ENCODE peak calls at places on chromosomes 12 and 14, in seven cellular contexts. M is HCT116, E is Panc1, R is HepG2, J is GM12878, P is K562, A is SK-N-SH. F is an unnamed sample.

GRCh38 chr12:71958457-71958856 is 19.8 kb downstream of the TPH2 start:
- DNase-seq in R (no peak), J (no peak), E (no peak), A (no peak), P (no peak), M (no peak), F (no peak)

GRCh38 chr12:21509768-21510167 is 8.2 kb downstream of the GOLT1B start:
- DNase-seq in P (no peak), A (no peak), E (no peak), M (no peak), R (no peak), J (peak), F (no peak)

GRCh38 chr14:61537567-61538463 is 157.5 kb upstream of the HIF1A start:
- DNase-seq in J (no peak), E (no peak), P (peak), M (peak), A (no peak), R (peak), F (no peak)

GRCh38 chr12:127328867-127329266 is 938.1 kb upstream of the TMEM132C start:
- DNase-seq in A (no peak), E (no peak), M (no peak), R (no peak), J (no peak), P (no peak), F (no peak)

GRCh38 chr12:537772-538171 is 78.0 kb downstream of the B4GALNT3 start:
- DNase-seq in E (no peak), R (no peak), P (no peak), A (no peak), J (no peak), M (peak), F (no peak)

GRCh38 chr12:7460375-7461259 is 16.7 kb upstream of the CD163L1 start:
- DNase-seq in J (no peak), R (peak), E (peak), M (peak), A (peak), P (peak), F (peak)

GRCh38 chr14:52365071-52365470 is 51.0 kb downstream of the PTGER2 start:
- DNase-seq in J (no peak), R (no peak), P (no peak), E (no peak), A (no peak), M (no peak), F (no peak)

GRCh38 chr12:47411961-47412360 is 293.9 kb downstream of the RPAP3 start:
- DNase-seq in P (no peak), E (no peak), R (no peak), M (no peak), A (no peak), J (no peak), F (no peak)

GRCh38 chr12:52055781-52056711 is 4.8 kb downstream of the NR4A1 start:
- DNase-seq in M (no peak), E (no peak), J (no peak), P (no peak), A (no peak), R (no peak), F (no peak)

GRCh38 chr14:81247271-81247766 is 26.6 kb upstream of the GTF2A1 start:
- DNase-seq in J (no peak), E (no peak), A (no peak), P (no peak), M (no peak), R (no peak), F (no peak)

GRCh38 chr12:8078400-8078799 is 3.7 kb upstream of the NECAP1 start:
- DNase-seq in P (peak), E (no peak), A (peak), M (peak), R (no peak), J (no peak), F (no peak)

GRCh38 chr14:76961631-76962302 is 66.7 kb downstream of the IRF2BPL start:
- DNase-seq in R (peak), A (no peak), J (peak), M (peak), P (peak), E (no peak), F (peak)

GRCh38 chr14:64502476-64503183 is 1.0 kb downstream of the ZBTB25 start:
- DNase-seq in M (no peak), R (no peak), E (no peak), P (no peak), A (no peak), J (no peak), F (no peak)

GRCh38 chr12:92271341-92271740 is 125.7 kb upstream of the BTG1 start:
- DNase-seq in E (no peak), P (no peak), J (no peak), A (no peak), R (no peak), M (no peak), F (no peak)

GRCh38 chr12:56634837-56635538 is 4.9 kb upstream of the BAZ2A start:
- DNase-seq in R (peak), M (peak), J (no peak), A (peak), P (peak), E (peak), F (peak)

GRCh38 chr12:90174198-90174510 is 465.5 kb upstream of the ATP2B1 start:
- DNase-seq in A (no peak), E (no peak), J (peak), M (peak), P (no peak), R (no peak), F (no peak)

GRCh38 chr12:10042167-10042566 is 11.7 kb downstream of the CLEC9A start:
- DNase-seq in P (no peak), A (no peak), M (no peak), R (no peak), J (no peak), E (no peak), F (no peak)

GRCh38 chr12:76909290-76909689 is 30.5 kb upstream of the CSRP2 start:
- DNase-seq in J (no peak), M (no peak), E (no peak), P (no peak), A (no peak), R (no peak), F (no peak)

GRCh38 chr14:101791919-101792572 is 30.5 kb downstream of the PPP2R5C start:
- DNase-seq in R (no peak), J (no peak), M (no peak), E (no peak), A (no peak), P (no peak), F (no peak)

GRCh38 chr12:89825591-89826449 is 117.2 kb upstream of the ATP2B1 start:
- DNase-seq in P (peak), R (no peak), M (peak), E (no peak), A (peak), J (peak), F (no peak)

GRCh38 chr12:120874547-120875245 is 29.5 kb downstream of the SPPL3 start:
- DNase-seq in P (no peak), R (no peak), J (no peak), M (no peak), E (no peak), A (no peak), F (no peak)

DNA sequence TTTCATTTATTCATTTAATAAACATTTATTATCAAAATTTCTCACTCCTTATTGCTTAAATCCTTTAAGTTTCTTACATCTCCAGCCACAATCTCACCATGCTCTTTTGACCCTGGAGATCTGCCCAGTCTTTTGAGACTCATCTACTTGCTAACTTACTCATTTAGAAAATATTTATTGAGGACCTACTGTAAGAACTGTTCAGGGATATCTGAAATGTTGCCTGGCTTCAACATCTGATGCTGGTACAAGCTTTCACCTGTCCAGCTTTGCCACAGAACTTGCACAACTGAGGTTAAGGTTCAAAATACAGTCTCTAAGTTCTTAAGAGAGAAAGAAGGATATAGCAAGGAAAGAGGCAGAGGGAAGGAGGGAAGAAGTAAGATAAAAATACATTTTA is 17.5 kb upstream of the GXYLT1 start:
- DNase-seq in R (no peak), E (no peak), A (no peak), P (no peak), M (no peak), J (no peak), F (no peak)
- TF ChIP-seq SIN3A in R (no peak), E (no peak), A (no peak), P (no peak), M (no peak), J (no peak), F (no peak)

DNA sequence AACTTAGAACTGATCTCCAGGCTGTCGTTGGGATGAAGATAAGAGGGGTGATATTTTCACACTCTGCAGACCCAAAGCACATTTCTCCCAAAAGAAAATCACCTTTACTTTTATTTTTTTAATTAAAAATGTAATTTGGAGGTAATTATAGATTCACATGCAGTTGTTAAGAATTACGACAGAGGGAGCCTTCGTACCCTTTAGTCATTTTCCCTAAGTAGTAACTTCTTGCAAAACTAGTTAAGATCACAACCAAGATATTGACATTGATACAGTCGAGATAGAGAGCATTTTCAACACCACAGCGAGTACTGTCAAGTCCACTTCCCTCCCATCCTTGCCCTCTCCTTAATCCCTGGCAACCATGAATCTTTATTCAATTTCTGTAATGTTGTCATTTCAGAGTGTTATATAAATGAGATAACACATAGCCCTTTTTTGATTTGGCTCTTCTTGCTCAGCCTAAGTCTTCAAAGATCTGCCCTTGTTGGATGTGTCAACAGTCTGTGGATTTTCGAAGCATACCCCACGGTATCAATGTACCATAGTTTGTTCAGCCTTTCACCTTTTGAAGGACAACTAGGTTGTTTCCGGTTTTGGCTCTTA is 39.6 kb downstream of the DNAH10 start:
- DNase-seq in J (no peak), E (no peak), P (no peak), A (no peak), R (no peak), M (peak), F (no peak)
- TF ChIP-seq SIN3A in J (no peak), E (no peak), P (no peak), A (no peak), R (no peak), M (no peak), F (no peak)

DNA sequence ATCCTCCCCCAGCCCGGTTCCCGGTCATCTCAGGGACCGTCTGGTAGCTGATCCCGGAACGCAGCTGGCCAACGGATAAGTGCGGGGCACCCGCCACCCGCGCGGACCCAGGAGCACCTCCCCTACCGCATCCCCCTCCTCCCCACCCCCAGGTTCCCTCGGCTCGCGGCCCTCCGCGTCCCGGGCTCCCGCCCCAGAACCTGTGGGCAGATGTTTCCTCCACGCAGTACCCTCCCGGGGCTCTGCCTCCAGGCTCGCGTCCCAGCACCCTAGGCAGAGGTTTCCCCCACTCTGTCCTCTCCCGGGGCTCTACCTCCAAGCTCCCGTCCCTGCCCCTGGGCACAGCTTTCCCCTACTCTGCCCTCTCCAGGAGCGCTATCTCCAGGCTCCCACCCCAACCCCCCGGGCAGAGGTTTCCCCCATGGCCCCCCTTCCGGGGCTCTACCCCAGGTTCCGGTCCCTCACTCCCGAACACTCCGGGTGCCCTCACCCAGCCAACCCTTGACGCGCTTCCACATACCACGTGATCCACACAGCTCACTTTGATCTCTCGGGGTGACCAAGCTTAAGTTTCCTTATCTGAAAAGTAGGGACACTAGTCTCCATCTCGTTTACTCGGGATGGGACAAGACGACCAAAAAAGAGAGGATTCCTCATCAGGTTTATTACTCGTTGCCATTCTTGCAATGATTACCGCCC is at the start of gene CCDC38:
- DNase-seq in M (peak), A (peak), P (peak), E (peak), J (peak), R (peak), F (no peak)
- TF ChIP-seq SIN3A in M (peak), A (peak), P (no peak), E (no peak), J (no peak), R (peak), F (no peak)

DNA sequence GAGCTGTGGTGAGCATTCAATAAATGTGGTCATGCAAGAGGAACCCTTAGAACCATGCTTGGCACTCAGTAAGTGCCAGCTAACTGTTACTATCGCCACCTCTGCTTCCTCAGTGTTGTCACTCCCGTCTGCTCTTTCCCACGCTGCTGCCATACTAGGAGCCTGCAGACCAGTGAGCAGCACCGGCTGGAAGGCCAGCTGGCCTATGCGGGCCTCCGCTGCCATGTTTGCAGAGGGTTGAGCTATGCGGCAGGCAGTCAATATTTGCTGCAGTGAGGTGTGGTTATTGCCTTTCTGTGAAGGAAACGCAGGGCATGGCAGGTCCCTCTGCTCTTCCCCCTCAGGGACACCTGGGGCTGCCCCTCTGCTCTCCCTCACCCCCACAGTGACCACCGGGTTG is 13.0 kb downstream of the KMT5A start:
- DNase-seq in E (no peak), M (no peak), P (no peak), J (no peak), R (no peak), A (no peak), F (no peak)
- TF ChIP-seq SIN3A in E (no peak), M (no peak), P (no peak), J (no peak), R (no peak), A (no peak), F (no peak)

GRCh38 chr12:111841236-111841749 is 735 bp upstream of the MAPKAPK5 start:
- DNase-seq in J (no peak), M (no peak), P (no peak), E (peak), R (no peak), A (peak), F (no peak)

GRCh38 chr12:111841750-111842555 is at the start of gene MAPKAPK5:
- DNase-seq in R (peak), M (peak), E (peak), A (peak), P (peak), J (peak), F (peak)

GRCh38 chr12:111840831-111841230 is 1.2 kb upstream of the MAPKAPK5 start:
- DNase-seq in M (no peak), A (no peak), J (no peak), R (no peak), P (no peak), E (no peak), F (no peak)

GRCh38 chr12:111842556-111843396 is 748 bp downstream of the MAPKAPK5 start:
- DNase-seq in R (peak), J (no peak), P (no peak), M (no peak), E (no peak), A (no peak), F (no peak)

DNA sequence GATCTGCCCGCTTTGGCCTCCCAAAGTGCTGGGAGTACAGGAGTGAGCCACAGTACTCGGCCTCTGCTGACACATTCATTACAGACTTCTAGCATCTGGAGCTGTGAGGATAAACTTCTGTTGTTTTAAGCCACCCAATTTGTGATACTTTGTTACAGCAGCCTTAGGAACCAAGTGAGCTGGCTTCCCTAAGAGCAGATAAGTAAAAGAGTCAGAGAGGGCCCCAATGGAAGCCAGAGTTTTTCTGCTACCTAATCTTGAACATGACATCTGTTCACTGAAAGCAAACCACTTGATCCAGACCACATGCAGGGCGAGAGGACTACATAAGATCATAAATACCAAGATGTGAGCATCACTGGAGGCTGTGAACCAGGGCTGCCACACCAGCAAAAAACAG is 3.7 kb upstream of the MAPKAPK5 start:
- DNase-seq in M (no peak), A (no peak), E (no peak), J (no peak), P (peak), R (no peak), F (no peak)
- TF ChIP-seq SIN3A in M (no peak), A (no peak), E (no peak), J (no peak), P (no peak), R (no peak), F (no peak)

DNA sequence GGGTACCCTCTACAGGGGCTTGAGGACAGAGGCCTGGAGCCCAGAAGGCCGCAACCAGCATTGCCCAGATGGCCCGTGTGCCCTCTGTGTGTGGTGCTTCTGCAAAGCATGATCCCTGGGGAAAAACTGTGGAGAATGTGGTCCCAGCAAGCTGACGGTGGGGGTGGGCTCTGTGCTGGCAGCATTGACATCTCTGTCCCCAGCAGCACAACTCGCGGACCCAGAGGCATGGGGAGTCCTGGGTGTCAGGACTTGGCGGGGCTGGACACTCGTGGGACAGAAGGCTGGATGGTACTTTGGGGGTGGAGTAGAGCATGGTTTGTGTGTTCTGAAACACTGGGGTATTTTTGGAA is 4.3 kb downstream of the CLBA1 start:
- DNase-seq in E (no peak), J (no peak), R (no peak), P (no peak), A (no peak), M (no peak), F (no peak)
- TF ChIP-seq SIN3A in E (no peak), J (no peak), R (no peak), P (no peak), A (no peak), M (no peak), F (no peak)

GRCh38 chr12:94617101-94617500 is 33.3 kb downstream of the TMCC3 start:
- DNase-seq in J (no peak), A (no peak), P (no peak), E (no peak), M (no peak), R (no peak), F (no peak)

GRCh38 chr12:94618995-94619695 is 31.2 kb downstream of the TMCC3 start:
- DNase-seq in E (peak), P (no peak), A (no peak), M (peak), J (no peak), R (no peak), F (no peak)

GRCh38 chr12:94616217-94616729 is 34.1 kb downstream of the TMCC3 start:
- DNase-seq in M (no peak), E (no peak), P (peak), R (no peak), J (no peak), A (no peak), F (no peak)

GRCh38 chr12:94614288-94614721 is 36.1 kb downstream of the TMCC3 start:
- DNase-seq in M (no peak), J (no peak), A (no peak), P (no peak), R (no peak), E (no peak), F (peak)

GRCh38 chr12:94615284-94616216 is 34.8 kb downstream of the TMCC3 start:
- DNase-seq in A (no peak), R (peak), E (no peak), J (no peak), M (no peak), P (no peak), F (no peak)
- TF ChIP-seq SIN3A in A (no peak), R (no peak), E (no peak), J (no peak), M (peak), P (no peak), F (no peak)